ENCODE peak calls at places on chromosomes 2 and 18, in four cellular contexts. P is A549, K is fibroblast of lung, S is foreskin fibroblast. B is an unnamed sample.
A peak's percentile ranks its signal among the peaks of the same experiment; 100 is the strongest.

GRCh38 chr2:101206080-101206479 is 46.6 kb upstream of the CNOT11 start:
- DNase-seq in P (no peak), K (no peak), S (no peak), B (no peak)

GRCh38 chr2:160255401-160255800 is 55.3 kb upstream of the ITGB6 start:
- DNase-seq in P (no peak), K (no peak), S (no peak), B (no peak)

GRCh38 chr2:46982356-46983064 is 66.9 kb upstream of the MCFD2 start:
- DNase-seq in P (no peak), K (no peak), S (no peak), B (no peak)

GRCh38 chr2:71510196-71510807 is 56.9 kb downstream of the DYSF start:
- DNase-seq in P (peak; percentile 91), K (peak; percentile 55), S (peak; percentile 76), B (no peak)

GRCh38 chr18:44654555-44654954 is 26.1 kb upstream of the SETBP1 start:
- DNase-seq in P (no peak), K (peak; percentile 53), S (peak; percentile 91), B (no peak)

GRCh38 chr2:20669609-20670314 is 2.8 kb downstream of the GDF7 start:
- DNase-seq in P (no peak), K (no peak), S (no peak), B (no peak)

GRCh38 chr18:76657911-76658475 is 163.0 kb upstream of the ZNF516 start:
- DNase-seq in P (no peak), K (no peak), S (peak; percentile 10), B (no peak)

GRCh38 chr2:240714747-240715725 is 23.4 kb downstream of the AQP12A start:
- DNase-seq in P (no peak), K (no peak), S (no peak), B (no peak)

GRCh38 chr2:71669058-71669456 is 215.7 kb downstream of the DYSF start:
- DNase-seq in P (no peak), K (no peak), S (no peak), B (no peak)

GRCh38 chr2:105553538-105554196 is 154.8 kb upstream of the FHL2 start:
- DNase-seq in P (no peak), K (peak; percentile 20), S (peak; percentile 31), B (no peak)

GRCh38 chr2:28539095-28539494 is 43.2 kb downstream of the PLB1 start:
- DNase-seq in P (no peak), K (no peak), S (no peak), B (no peak)

GRCh38 chr18:28013064-28013463 is 163.9 kb downstream of the CDH2 start:
- DNase-seq in P (no peak), K (peak; percentile 52), S (peak; percentile 29), B (no peak)

GRCh38 chr18:76975577-76976110 is 153.3 kb downstream of the ZNF236 start:
- DNase-seq in P (no peak), K (no peak), S (no peak), B (peak; percentile 54)

GRCh38 chr18:23053756-23054457 is 81.4 kb upstream of the CABLES1 start:
- DNase-seq in P (peak; percentile 16), K (peak; percentile 35), S (peak; percentile 22), B (no peak)

GRCh38 chr2:129778608-129778877 is 200.9 kb upstream of the RAB6C start:
- DNase-seq in P (no peak), K (no peak), S (no peak), B (no peak)

GRCh38 chr2:133516405-133517028 is 51.7 kb downstream of the NCKAP5 start:
- DNase-seq in P (no peak), K (no peak), S (no peak), B (no peak)

GRCh38 chr2:204611764-204612163 is 66.5 kb downstream of the PARD3B start:
- DNase-seq in P (no peak), K (no peak), S (peak; percentile 7), B (no peak)

GRCh38 chr2:217798191-217798590 is 204.6 kb downstream of the TNS1 start:
- DNase-seq in P (no peak), K (no peak), S (no peak), B (no peak)

GRCh38 chr2:5617796-5618195 is 74.4 kb upstream of the SOX11 start:
- DNase-seq in P (no peak), K (no peak), S (no peak), B (no peak)

GRCh38 chr2:3738454-3738853 is 35.1 kb downstream of the DCDC2C start:
- DNase-seq in P (peak; percentile 75), K (peak; percentile 23), S (no peak), B (no peak)

GRCh38 chr2:165793779-165794519 is at the start of gene GALNT3:
- DNase-seq in P (no peak), K (no peak), S (peak; percentile 33), B (peak; percentile 81)

GRCh38 chr18:76959605-76960004 is 137.2 kb downstream of the ZNF236 start:
- DNase-seq in P (no peak), K (no peak), S (no peak), B (no peak)

GRCh38 chr2:211591456-211591855 is 947.1 kb downstream of the ERBB4 start:
- DNase-seq in P (no peak), K (no peak), S (no peak), B (no peak)

GRCh38 chr2:228556707-228557106 is 375.2 kb upstream of the SPHKAP start:
- DNase-seq in P (no peak), K (peak; percentile 24), S (peak; percentile 79), B (no peak)

GRCh38 chr2:158688722-158689121 is 106.4 kb upstream of the DAPL1 start:
- DNase-seq in P (no peak), K (peak; percentile 40), S (peak; percentile 91), B (no peak)

GRCh38 chr2:220320326-220320725 is 692.9 kb downstream of the SLC4A3 start:
- DNase-seq in P (no peak), K (peak; percentile 19), S (peak; percentile 55), B (no peak)

DNA sequence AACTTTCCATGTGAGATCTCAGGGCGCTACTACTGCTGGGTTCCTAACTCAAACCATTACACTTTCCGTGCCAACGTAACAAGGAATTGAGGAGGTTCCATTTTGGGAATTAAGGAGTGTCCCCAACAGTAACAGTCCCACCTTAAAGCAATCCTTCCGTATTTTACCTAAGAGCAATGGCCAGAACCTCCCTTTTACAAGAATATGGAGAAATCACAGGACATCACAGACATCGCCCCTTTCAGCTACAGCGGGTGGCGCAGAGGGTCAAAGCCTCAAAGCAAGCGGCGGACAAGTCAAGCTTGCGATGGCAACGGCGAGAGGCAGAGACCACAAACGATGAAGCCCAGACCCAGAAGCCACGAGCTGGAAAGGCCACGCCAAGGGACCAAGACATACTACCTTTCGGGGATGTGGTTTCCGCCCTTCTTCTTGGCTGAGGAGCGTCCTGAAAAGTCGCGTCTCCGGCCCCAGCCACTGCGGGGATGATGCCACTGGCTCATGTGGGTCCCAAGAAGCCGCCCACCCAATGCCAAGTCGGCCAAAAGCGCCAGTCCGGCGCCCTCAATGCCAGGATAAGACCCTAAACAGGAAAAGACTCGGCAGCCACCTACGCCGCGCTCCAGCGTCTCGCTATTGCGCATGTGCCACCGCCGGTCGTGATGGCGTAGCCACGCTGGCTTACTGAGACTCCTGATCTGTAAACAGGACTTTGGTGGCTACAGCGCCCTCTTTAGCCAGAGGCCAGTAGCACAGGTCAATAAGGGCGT is at the start of gene DUSP11:
- DNase-seq in P (peak; percentile 95), K (peak; percentile 93), S (peak; percentile 96), B (peak; percentile 97)
- TF ChIP-seq CTCF in P (peak; percentile 91), K (peak; percentile 93), S (peak; percentile 93), B (peak; percentile 92)

DNA sequence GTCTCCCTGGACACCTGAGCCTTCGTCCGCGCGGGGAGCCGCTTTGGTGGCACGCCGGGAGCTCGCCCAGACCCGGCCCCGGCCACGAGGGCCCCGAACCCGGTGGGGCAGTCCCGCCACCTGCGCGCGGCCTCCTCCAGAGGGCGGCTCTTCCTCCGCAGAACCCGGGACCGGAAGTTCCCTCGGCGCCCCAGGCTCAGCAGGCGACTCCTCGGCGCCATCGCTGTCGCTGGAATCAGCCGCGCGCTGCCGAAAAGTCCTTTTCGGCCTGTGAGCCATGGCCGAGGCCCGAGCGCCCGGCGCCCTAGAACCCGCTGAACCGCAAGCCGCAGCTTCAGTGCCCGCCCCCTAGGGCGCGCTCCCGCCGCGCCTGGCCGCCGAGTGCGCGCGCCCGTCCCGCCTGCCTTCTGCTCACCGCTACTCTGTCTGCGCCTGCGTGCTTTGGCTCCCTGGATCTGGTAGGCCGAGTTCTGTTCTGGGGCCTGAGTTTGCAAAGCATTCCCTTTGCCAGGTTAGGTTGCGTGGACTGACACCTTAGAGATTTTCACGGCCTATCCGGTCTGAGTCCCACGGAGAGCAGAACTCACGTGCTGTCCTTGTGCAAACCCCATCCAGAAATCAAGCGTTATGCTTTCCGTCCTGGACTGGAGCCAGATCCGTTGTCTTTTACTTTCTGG is at the start of gene GCFC2:
- DNase-seq in P (peak; percentile 89), K (peak; percentile 87), S (peak; percentile 94), B (peak; percentile 96)
- TF ChIP-seq CTCF in P (peak; percentile 42), K (peak; percentile 25), S (peak; percentile 41), B (peak; percentile 75)

GRCh38 chr2:110097506-110098220 is 18.0 kb downstream of the MALL start:
- DNase-seq in P (no peak), K (no peak), S (no peak), B (no peak)
- TF ChIP-seq CTCF in P (no peak), K (no peak), S (no peak), B (no peak)

GRCh38 chr2:42241517-42241916 is 72.4 kb downstream of the EML4 start:
- DNase-seq in P (no peak), K (no peak), S (no peak), B (no peak)

GRCh38 chr2:42239289-42239661 is 70.1 kb downstream of the EML4 start:
- DNase-seq in P (no peak), K (no peak), S (no peak), B (no peak)

GRCh38 chr2:42236911-42237310 is 67.8 kb downstream of the EML4 start:
- DNase-seq in P (no peak), K (no peak), S (no peak), B (no peak)

GRCh38 chr2:42239811-42240210 is 70.7 kb downstream of the EML4 start:
- DNase-seq in P (no peak), K (no peak), S (no peak), B (no peak)

DNA sequence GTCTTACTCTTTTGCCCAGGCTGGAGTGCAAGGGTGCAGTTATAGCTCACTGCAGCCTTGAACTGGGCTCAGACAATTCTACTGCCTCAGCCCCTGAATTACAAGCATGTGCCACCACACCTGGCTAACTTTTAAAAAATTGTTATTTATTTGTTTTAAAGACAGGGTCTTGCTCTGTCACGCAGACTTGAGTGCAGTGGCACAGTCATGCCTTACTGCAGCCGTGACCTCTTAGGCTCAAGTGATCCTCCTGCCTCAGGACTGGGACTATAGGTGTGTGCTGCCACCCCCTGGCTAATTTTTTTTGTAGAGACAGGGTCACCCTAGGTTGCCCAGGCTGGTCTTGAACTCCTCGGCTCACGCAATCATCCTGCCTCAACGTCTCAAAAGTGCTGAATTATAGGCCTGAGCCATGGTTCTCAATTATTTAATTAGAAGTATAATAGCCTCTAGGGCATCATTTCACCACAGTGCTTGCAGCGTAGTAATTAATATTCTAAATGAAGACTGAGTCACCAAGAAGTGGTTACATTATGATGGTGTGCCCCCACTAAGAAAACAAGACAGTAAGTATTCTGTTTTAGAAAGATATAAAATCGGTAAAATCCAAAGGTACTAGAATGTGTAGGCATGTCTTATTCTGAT is 69.6 kb downstream of the EML4 start:
- DNase-seq in P (no peak), K (peak; percentile 25), S (peak; percentile 32), B (no peak)
- TF ChIP-seq CTCF in P (peak; percentile 80), K (peak; percentile 28), S (peak; percentile 22), B (peak; percentile 68)

GRCh38 chr2:136741471-136741870 is 23.9 kb upstream of the THSD7B start:
- DNase-seq in P (no peak), K (no peak), S (no peak), B (no peak)
- TF ChIP-seq CTCF in P (no peak), K (no peak), S (no peak), B (no peak)

GRCh38 chr2:175181104-175181876 is at the start of gene ATP5MC3:
- DNase-seq in P (peak; percentile 96), K (peak; percentile 96), S (peak; percentile 98), B (peak; percentile 96)
- TF ChIP-seq CTCF in P (no peak), K (peak; percentile 26), S (no peak), B (peak; percentile 67)

B was measured in chondrocyte.